ENCODE peak calls at places on chromosome 20, in four cellular contexts. D, X, E and W are unnamed samples.

GRCh38 chr20:21251278-21251677 is 51.9 kb upstream of the XRN2 start:
- DNase-seq in D (no peak), X (no peak), E (no peak), W (no peak)

GRCh38 chr20:1272368-1273155 is 6.5 kb downstream of the SNPH start:
- DNase-seq in D (no peak), X (no peak), E (no peak), W (peak)

GRCh38 chr20:25867776-25868649 is 171.4 kb upstream of the ZNF337 start:
- DNase-seq in D (peak), X (no peak), E (peak), W (peak)

GRCh38 chr20:31617432-31618104 is 12.5 kb downstream of the ID1 start:
- DNase-seq in D (no peak), X (no peak), E (no peak), W (no peak)

GRCh38 chr20:31837896-31838397 is 7.5 kb downstream of the FOXS1 start:
- DNase-seq in D (no peak), X (no peak), E (no peak), W (peak)

GRCh38 chr20:574297-574942 is 30.8 kb upstream of the CSNK2A1 start:
- DNase-seq in D (no peak), X (no peak), E (no peak), W (no peak)

GRCh38 chr20:64064145-64064698 is 1.2 kb downstream of the TCEA2 start:
- DNase-seq in D (no peak), X (no peak), E (no peak), W (no peak)

GRCh38 chr20:47922280-47922675 is 137.0 kb upstream of the SULF2 start:
- DNase-seq in D (no peak), X (peak), E (no peak), W (no peak)

GRCh38 chr20:40643891-40644290 is 45.1 kb downstream of the MAFB start:
- DNase-seq in D (no peak), X (no peak), E (no peak), W (no peak)